ENCODE peak calls at places on chromosomes 3 and 15, in seven cellular contexts. C is PC-3; S is MV-4-11; T is fibroblast of the conjunctiva; P is stimulated activated CD8-positive, alpha-beta memory T cell treated with anti-CD3 and anti-CD28 coated beads, Interleukin-15, amount 100 ng/mL, for 24 hours; V is H4; I is adrenal gland. K is an unnamed sample.

GRCh38 chr15:68186671-68187397 is 18.3 kb downstream of the CALML4 start:
- DNase-seq in V (no peak), S (no peak), T (peak; percentile 82), P (no peak), I (no peak), C (peak; percentile 19), K (no peak)

GRCh38 chr3:52183786-52184445 is 14.0 kb upstream of the ALAS1 start:
- DNase-seq in I (peak; percentile 23), V (no peak), S (no peak), C (no peak), T (no peak), P (no peak), K (peak; percentile 26)

GRCh38 chr15:73318463-73319351 is 50.1 kb downstream of the HCN4 start:
- DNase-seq in P (no peak), T (peak; percentile 5), C (no peak), V (no peak), S (no peak), I (no peak), K (peak; percentile 66)

GRCh38 chr3:133138017-133138416 is 99.8 kb downstream of the TMEM108 start:
- DNase-seq in C (no peak), V (no peak), T (no peak), I (no peak), S (no peak), P (no peak), K (no peak)

GRCh38 chr15:59741274-59741906 is 52.3 kb upstream of the BNIP2 start:
- DNase-seq in P (no peak), C (peak; percentile 44), T (peak; percentile 5), V (peak; percentile 20), I (no peak), S (peak; percentile 9), K (peak; percentile 29)

GRCh38 chr15:79872358-79873017 is 24.3 kb downstream of the MTHFS start:
- DNase-seq in C (no peak), S (peak; percentile 99), V (peak; percentile 85), I (no peak), T (no peak), P (no peak), K (peak; percentile 84)

GRCh38 chr15:28919201-28919627 is 33.4 kb downstream of the APBA2 start:
- DNase-seq in T (no peak), P (no peak), V (no peak), I (no peak), C (peak; percentile 43), S (peak; percentile 58), K (peak; percentile 46)

GRCh38 chr3:182436547-182436946 is 356.8 kb upstream of the ATP11B start:
- DNase-seq in S (no peak), C (peak; percentile 83), P (no peak), I (no peak), T (no peak), V (no peak), K (no peak)

GRCh38 chr3:185399629-185400339 is 36.8 kb downstream of the MAP3K13 start:
- DNase-seq in I (no peak), C (no peak), T (no peak), P (no peak), V (no peak), S (no peak), K (peak; percentile 9)

GRCh38 chr3:42807929-42808328 is 1.3 kb upstream of the ACKR2 start:
- DNase-seq in I (no peak), C (peak; percentile 28), T (no peak), P (no peak), V (no peak), S (no peak), K (no peak)

GRCh38 chr15:77421370-77421700 is 647 bp downstream of the HMG20A start:
- DNase-seq in T (no peak), V (no peak), C (peak; percentile 7), P (no peak), I (no peak), S (no peak), K (peak; percentile 57)

GRCh38 chr3:117898722-117899121 is 1135.9 kb downstream of the IGSF11 start:
- DNase-seq in T (no peak), I (no peak), S (no peak), P (no peak), V (no peak), C (peak; percentile 52), K (peak; percentile 21)

GRCh38 chr3:53495518-53496501 is 1.4 kb downstream of the CACNA1D start:
- DNase-seq in S (no peak), C (no peak), T (no peak), V (no peak), I (peak; percentile 47), P (no peak), K (no peak)

GRCh38 chr3:150268426-150269321 is 139.4 kb upstream of the TSC22D2 start:
- DNase-seq in P (no peak), C (peak; percentile 74), I (no peak), T (no peak), V (peak; percentile 58), S (no peak), K (no peak)

GRCh38 chr15:57376695-57377477 is 581 bp downstream of the CGNL1 start:
- DNase-seq in P (no peak), S (no peak), V (no peak), C (no peak), I (peak; percentile 31), T (no peak), K (peak; percentile 15)

GRCh38 chr15:90001062-90001682 is at the start of gene ZNF710:
- DNase-seq in C (peak; percentile 48), T (peak; percentile 56), S (peak; percentile 60), P (no peak), V (peak; percentile 44), I (peak; percentile 61), K (peak; percentile 73)

GRCh38 chr15:70100495-70101331 is 3.0 kb upstream of the TLE3 start:
- DNase-seq in S (peak; percentile 65), V (peak; percentile 69), P (peak; percentile 20), T (no peak), C (peak; percentile 65), I (peak; percentile 75), K (peak; percentile 85)

GRCh38 chr3:196323723-196324122 is 5.7 kb upstream of the DYNLT2B start:
- DNase-seq in T (no peak), I (no peak), C (no peak), V (no peak), S (no peak), P (no peak), K (peak; percentile 38)

GRCh38 chr15:57320543-57321220 is 55.6 kb upstream of the CGNL1 start:
- DNase-seq in C (no peak), P (no peak), V (no peak), I (no peak), T (no peak), S (peak; percentile 85), K (peak; percentile 78)

K was measured in NB4.